ENCODE peak calls at places on chromosomes 11 and 22, in five cellular contexts. K, J, B, Q and P are unnamed samples.

GRCh38 chr11:21511835-21512440 is 680.9 kb upstream of the ANO5 start:
- DNase-seq in K (peak), J (peak), B (peak), Q (no peak), P (peak)

GRCh38 chr22:44371741-44372525 is 59.2 kb upstream of the SHISAL1 start:
- DNase-seq in K (no peak), J (no peak), B (peak), Q (no peak), P (peak)

GRCh38 chr11:69249641-69250502 is 44.1 kb upstream of the MYEOV start:
- DNase-seq in K (no peak), J (peak), B (no peak), Q (no peak), P (peak)

GRCh38 chr11:132704796-132705375 is 827.4 kb downstream of the OPCML start:
- DNase-seq in K (no peak), J (no peak), B (no peak), Q (no peak), P (no peak)

GRCh38 chr11:34251640-34251980 is 106.2 kb downstream of the ABTB2 start:
- DNase-seq in K (no peak), J (peak), B (no peak), Q (no peak), P (peak)

GRCh38 chr11:105227363-105227762 is 87.8 kb upstream of the CARD18 start:
- DNase-seq in K (no peak), J (no peak), B (no peak), Q (no peak), P (no peak)

GRCh38 chr11:105573091-105573490 is 36.8 kb upstream of the GRIA4 start:
- DNase-seq in K (no peak), J (no peak), B (no peak), Q (no peak), P (no peak)

GRCh38 chr22:36374603-36375024 is 13.2 kb downstream of the MYH9 start:
- DNase-seq in K (no peak), J (peak), B (no peak), Q (peak), P (no peak)

GRCh38 chr11:33642461-33643166 is 58.0 kb downstream of the C11orf91 start:
- DNase-seq in K (no peak), J (no peak), B (no peak), Q (no peak), P (no peak)

GRCh38 chr11:93814966-93815633 is 31.0 kb downstream of the MED17 start:
- DNase-seq in K (no peak), J (peak), B (no peak), Q (no peak), P (no peak)

GRCh38 chr22:21758056-21758455 is 22.5 kb upstream of the YPEL1 start:
- DNase-seq in K (no peak), J (no peak), B (no peak), Q (no peak), P (no peak)

GRCh38 chr22:39148727-39149535 is 3.5 kb downstream of the CBX7 start:
- DNase-seq in K (peak), J (no peak), B (peak), Q (peak), P (no peak)

GRCh38 chr22:43931771-43932170 is 8.2 kb downstream of the PNPLA3 start:
- DNase-seq in K (no peak), J (no peak), B (no peak), Q (no peak), P (peak)

GRCh38 chr11:93652161-93652597 is 9.3 kb upstream of the CEP295 start:
- DNase-seq in K (peak), J (peak), B (peak), Q (peak), P (peak)

GRCh38 chr11:99614353-99614752 is 593.6 kb downstream of the CNTN5 start:
- DNase-seq in K (no peak), J (no peak), B (no peak), Q (no peak), P (no peak)

GRCh38 chr11:30128269-30128932 is 102.4 kb upstream of the FSHB start:
- DNase-seq in K (no peak), J (peak), B (peak), Q (no peak), P (peak)

GRCh38 chr11:75615709-75616108 is 53.1 kb downstream of the MAP6 start:
- DNase-seq in K (no peak), J (no peak), B (no peak), Q (no peak), P (no peak)

GRCh38 chr22:22062306-22062793 is 79.8 kb upstream of the TOP3B start:
- DNase-seq in K (no peak), J (no peak), B (no peak), Q (no peak), P (no peak)

GRCh38 chr22:40605676-40606250 is 30.8 kb downstream of the MRTFA start:
- DNase-seq in K (no peak), J (peak), B (no peak), Q (no peak), P (peak)

GRCh38 chr22:47295226-47295901 is 532.9 kb downstream of the TBC1D22A start:
- DNase-seq in K (no peak), J (no peak), B (no peak), Q (no peak), P (no peak)

GRCh38 chr11:115930276-115930675 is 426.1 kb upstream of the CADM1 start:
- DNase-seq in K (no peak), J (no peak), B (peak), Q (no peak), P (peak)

GRCh38 chr11:125351868-125352250 is 144.2 kb downstream of the FEZ1 start:
- DNase-seq in K (no peak), J (no peak), B (no peak), Q (no peak), P (no peak)

GRCh38 chr11:44766972-44767278 is 40.2 kb downstream of the TSPAN18 start:
- DNase-seq in K (no peak), J (peak), B (no peak), Q (no peak), P (peak)

GRCh38 chr22:48717076-48717810 is 1110.4 kb downstream of the BRD1 start:
- DNase-seq in K (no peak), J (no peak), B (no peak), Q (no peak), P (no peak)

GRCh38 chr22:46707827-46708570 is 30.1 kb downstream of the CERK start:
- DNase-seq in K (no peak), J (no peak), B (no peak), Q (no peak), P (no peak)

GRCh38 chr11:105208038-105208437 is 68.5 kb upstream of the CARD18 start:
- DNase-seq in K (no peak), J (no peak), B (no peak), Q (no peak), P (no peak)

GRCh38 chr11:3195251-3196160 is 23.1 kb downstream of the MRGPRG start:
- DNase-seq in K (no peak), J (peak), B (no peak), Q (no peak), P (peak)

GRCh38 chr11:1165256-1166041 is 7.7 kb downstream of the MUC5AC start:
- DNase-seq in K (no peak), J (no peak), B (no peak), Q (no peak), P (no peak)

GRCh38 chr11:36164522-36165250 is 124.5 kb downstream of the COMMD9 start:
- DNase-seq in K (no peak), J (peak), B (no peak), Q (no peak), P (no peak)

GRCh38 chr22:23068096-23068831 is 2.1 kb upstream of the GNAZ start:
- DNase-seq in K (no peak), J (no peak), B (no peak), Q (no peak), P (no peak)

GRCh38 chr22:23401111-23401909 is 178.8 kb downstream of the IGLL1 start:
- DNase-seq in K (no peak), J (peak), B (no peak), Q (no peak), P (no peak)